ENCODE peak calls at places on chromosomes 3 and 15, in six cellular contexts. X is IMR-90, M is mesenchymal stem cell, B is neuronal stem cell, K is H9, A is H1. N is an unnamed sample.

GRCh38 chr3:159429702-159430101 is 558.9 kb upstream of the IL12A start:
- DNase-seq in X (no peak), M (no peak), B (no peak), K (no peak), A (no peak), N (no peak)

GRCh38 chr15:37208475-37209363 is 108.4 kb upstream of the MEIS2 start:
- DNase-seq in X (no peak), M (no peak), B (no peak), K (no peak), A (no peak), N (no peak)

GRCh38 chr3:24519368-24520100 is 24.9 kb upstream of the THRB start:
- DNase-seq in X (no peak), M (peak; percentile 81), B (no peak), K (peak; percentile 77), A (no peak), N (peak; percentile 55)

GRCh38 chr3:113304856-113305540 is 93.6 kb downstream of the BOC start:
- DNase-seq in X (peak; percentile 5), M (no peak), B (no peak), K (peak; percentile 51), A (no peak), N (peak; percentile 83)

GRCh38 chr3:86173401-86173800 is 817.5 kb downstream of the VGLL3 start:
- DNase-seq in X (no peak), M (no peak), B (no peak), K (no peak), A (no peak), N (peak; percentile 15)

GRCh38 chr3:72158639-72159005 is 373.7 kb upstream of the PROK2 start:
- DNase-seq in X (no peak), M (no peak), B (no peak), K (no peak), A (no peak), N (no peak)

GRCh38 chr3:103127737-103128136 is 692.9 kb downstream of the ZPLD1 start:
- DNase-seq in X (no peak), M (no peak), B (no peak), K (no peak), A (no peak), N (no peak)

GRCh38 chr15:47374222-47374621 is 343.1 kb upstream of the SEMA6D start:
- DNase-seq in X (peak; percentile 42), M (peak; percentile 13), B (no peak), K (peak; percentile 46), A (peak; percentile 15), N (peak; percentile 74)

GRCh38 chr15:56247266-56247665 is 3.6 kb upstream of the RFX7 start:
- DNase-seq in X (no peak), M (no peak), B (no peak), K (no peak), A (no peak), N (no peak)

GRCh38 chr3:139672247-139672646 is 5.5 kb downstream of the NMNAT3 start:
- DNase-seq in X (no peak), M (no peak), B (no peak), K (no peak), A (no peak), N (no peak)

GRCh38 chr3:131730581-131730980 is 227.8 kb upstream of the MRPL3 start:
- DNase-seq in X (no peak), M (no peak), B (no peak), K (no peak), A (no peak), N (no peak)

GRCh38 chr15:48861813-48862431 is 16.0 kb upstream of the EID1 start:
- DNase-seq in X (peak; percentile 82), M (peak; percentile 73), B (peak; percentile 56), K (no peak), A (no peak), N (peak; percentile 68)

GRCh38 chr15:96561593-96561992 is 231.1 kb downstream of the NR2F2 start:
- DNase-seq in X (no peak), M (no peak), B (no peak), K (no peak), A (no peak), N (no peak)

GRCh38 chr3:72489916-72490315 is 358.3 kb downstream of the SHQ1 start:
- DNase-seq in X (no peak), M (no peak), B (no peak), K (no peak), A (no peak), N (no peak)

GRCh38 chr15:42289166-42289565 is 15.9 kb upstream of the TMEM87A start:
- DNase-seq in X (no peak), M (no peak), B (no peak), K (no peak), A (no peak), N (no peak)

GRCh38 chr15:53295574-53295973 is 463.9 kb downstream of the WDR72 start:
- DNase-seq in X (no peak), M (no peak), B (no peak), K (no peak), A (no peak), N (no peak)

GRCh38 chr3:179716226-179716625 is 63.4 kb downstream of the USP13 start:
- DNase-seq in X (no peak), M (no peak), B (no peak), K (no peak), A (no peak), N (no peak)

GRCh38 chr3:14154242-14154641 is 24.2 kb downstream of the XPC start:
- DNase-seq in X (no peak), M (no peak), B (no peak), K (no peak), A (no peak), N (no peak)

GRCh38 chr15:73905224-73905827 is 20.9 kb upstream of the LOXL1 start:
- DNase-seq in X (no peak), M (no peak), B (no peak), K (no peak), A (no peak), N (no peak)

GRCh38 chr3:119294402-119294888 is 262 bp downstream of the ARHGAP31 start:
- DNase-seq in X (no peak), M (peak; percentile 72), B (no peak), K (no peak), A (no peak), N (no peak)

GRCh38 chr3:124791142-124791541 is 60.9 kb downstream of the UMPS start:
- DNase-seq in X (peak; percentile 17), M (peak; percentile 96), B (no peak), K (no peak), A (no peak), N (no peak)

DNA sequence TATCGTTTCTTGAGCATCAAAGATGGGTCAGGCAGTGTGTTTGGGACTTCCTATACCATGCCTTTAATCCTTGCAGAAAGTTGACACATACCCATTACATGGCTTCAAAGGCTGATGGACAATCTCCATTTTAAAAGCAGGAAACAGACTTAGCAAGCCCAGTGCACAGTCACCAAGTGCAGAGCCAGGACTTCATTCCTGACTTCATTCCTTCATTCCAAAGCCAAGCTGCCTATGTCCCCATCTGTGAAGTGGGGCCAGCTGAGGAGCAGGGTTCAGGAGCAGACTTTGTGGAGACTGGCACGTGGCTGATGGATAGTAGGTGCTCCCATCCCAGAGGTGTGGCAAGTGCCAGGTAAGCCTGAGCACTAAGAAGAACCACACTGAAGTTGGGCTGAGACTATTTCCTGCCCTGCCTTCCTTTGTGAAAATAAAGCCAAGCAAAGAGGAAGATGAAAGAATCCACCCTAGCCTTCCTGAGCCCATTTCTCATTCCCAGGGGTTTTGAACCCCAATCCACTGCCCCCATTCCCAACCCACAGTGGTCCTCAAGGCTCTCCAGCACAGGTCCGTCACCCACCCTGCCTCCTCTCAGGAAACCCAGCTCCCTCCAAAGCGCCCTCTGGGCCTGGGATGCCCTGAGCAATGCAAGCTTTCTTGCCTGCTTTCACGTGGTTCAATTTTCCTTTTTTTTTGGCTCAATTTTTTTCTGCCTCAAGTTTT is 1.8 kb downstream of the CX3CR1 start:
- DNase-seq in X (no peak), M (no peak), B (no peak), K (peak; percentile 20), A (no peak), N (no peak)
- H2BK120ac ChIP-seq in X (no peak overlapping the region), M (no peak overlapping the region), B (no peak overlapping the region), K (no peak overlapping the region), A (no peak overlapping the region), N (no peak overlapping the region)

DNA sequence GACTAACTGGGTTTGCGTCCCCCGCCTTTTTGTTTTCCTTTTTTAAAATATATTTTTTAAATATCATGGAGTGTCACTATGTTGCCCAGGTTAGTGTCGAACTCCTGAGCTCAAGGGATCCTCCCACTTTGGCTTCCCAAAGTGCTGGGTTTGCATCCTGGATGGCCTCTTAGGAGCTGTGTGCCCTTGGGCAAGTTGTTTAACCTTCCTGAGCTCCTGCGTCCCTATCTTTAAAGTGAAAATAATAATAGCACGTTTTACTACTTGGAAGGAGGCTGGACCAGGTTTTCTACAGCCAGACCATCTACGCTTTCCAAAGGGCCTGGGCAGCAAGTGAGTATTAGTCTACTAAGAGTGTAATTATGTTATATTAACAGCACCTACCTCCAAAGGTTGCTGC is 44.2 kb upstream of the RNU6-1 start:
- DNase-seq in X (no peak), M (no peak), B (no peak), K (no peak), A (no peak), N (no peak)
- H2BK120ac ChIP-seq in X (no peak overlapping the region), M (peak overlapping the region; percentile 21), B (no peak overlapping the region), K (no peak overlapping the region), A (no peak overlapping the region), N (no peak overlapping the region)

GRCh38 chr15:34214135-34214534 is 4.2 kb upstream of the KATNBL1 start:
- DNase-seq in X (no peak), M (no peak), B (no peak), K (peak; percentile 68), A (peak; percentile 46), N (no peak)

GRCh38 chr15:34206016-34206415 is 3.9 kb downstream of the KATNBL1 start:
- DNase-seq in X (peak; percentile 66), M (peak; percentile 17), B (no peak), K (no peak), A (no peak), N (no peak)

GRCh38 chr15:34203936-34204335 is 6.0 kb downstream of the KATNBL1 start:
- DNase-seq in X (no peak), M (no peak), B (no peak), K (no peak), A (no peak), N (no peak)

GRCh38 chr15:34213690-34214089 is 3.8 kb upstream of the KATNBL1 start:
- DNase-seq in X (no peak), M (no peak), B (no peak), K (no peak), A (no peak), N (no peak)

DNA sequence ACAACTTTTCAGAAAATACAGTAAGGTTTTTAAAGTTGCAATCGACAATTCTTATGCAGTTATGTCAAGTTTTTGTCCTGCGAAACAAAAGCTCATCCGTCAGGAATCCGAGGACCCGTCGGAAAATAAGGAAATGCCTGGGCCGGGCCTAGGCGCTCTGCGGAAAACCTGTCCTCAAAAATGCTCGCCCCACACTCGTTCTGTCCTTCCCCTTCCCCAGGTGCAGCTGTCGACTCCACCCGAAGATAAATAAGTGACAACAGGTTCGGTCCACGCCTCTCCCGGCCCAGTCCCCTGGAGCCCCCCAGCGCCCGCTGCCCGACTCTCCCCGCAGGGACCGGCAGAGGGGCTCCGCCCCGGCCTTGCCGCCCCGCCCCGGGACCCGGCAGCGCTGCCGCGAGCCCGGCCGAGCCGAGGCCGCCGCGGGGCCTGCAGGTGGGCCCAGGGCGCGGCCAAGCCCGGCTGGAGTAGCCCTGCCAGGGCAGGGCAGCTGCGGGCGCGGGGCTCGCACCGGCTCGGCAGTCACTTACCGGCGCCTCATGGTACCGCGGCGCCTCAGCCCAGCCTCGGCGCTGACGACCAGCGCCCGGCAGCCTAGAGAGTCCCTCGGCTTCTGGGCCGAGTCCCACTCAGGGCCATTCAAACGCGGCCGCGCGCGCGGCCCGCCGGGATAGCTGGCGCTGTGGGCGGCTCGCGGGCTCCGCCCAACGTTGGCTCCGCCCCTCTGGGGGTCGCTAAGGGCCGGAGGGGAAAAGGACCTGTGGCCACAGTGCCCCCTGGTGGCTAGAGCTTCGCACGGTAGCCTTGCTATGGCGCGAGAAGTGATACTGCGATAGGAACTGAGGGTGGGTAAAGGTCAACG is at the start of gene KATNBL1:
- DNase-seq in X (peak; percentile 90), M (peak; percentile 93), B (peak; percentile 96), K (peak; percentile 95), A (peak; percentile 84), N (peak; percentile 95)
- H2BK120ac ChIP-seq in X (peak within 1 kb of the TSS; percentile 20), M (no peak within 1 kb of the TSS), B (no peak within 1 kb of the TSS), K (no peak within 1 kb of the TSS), A (no peak within 1 kb of the TSS), N (peak within 1 kb of the TSS; percentile 54)

GRCh38 chr15:58526647-58527192 is 94.9 kb downstream of the LIPC start:
- DNase-seq in X (no peak), M (no peak), B (no peak), K (no peak), A (no peak), N (no peak)
- H2BK120ac ChIP-seq in X (no peak overlapping the region), M (no peak overlapping the region), B (no peak overlapping the region), K (no peak overlapping the region), A (no peak overlapping the region), N (no peak overlapping the region)